ENCODE peak calls at places on chromosomes 11 and 22, in nine cellular contexts. One of them, this sample, is unnamed.

GRCh38 chr11:65851083-65851579 is 6.8 kb downstream of the CFL1 start:
- DNase-seq in NCI-H345: no peak
- DNase-seq in psoas muscle: no peak
- DNase-seq in ACHN: peak; percentile 29
- DNase-seq in SK-N-SH: peak; percentile 76
- DNase-seq in uterus: no peak
- DNase-seq in HT-29: peak; percentile 70
- DNase-seq in LoVo: no peak
- DNase-seq in A172: no peak
- DNase-seq in this sample: no peak

GRCh38 chr11:33808228-33808828 is 34.0 kb upstream of the FBXO3 start:
- DNase-seq in NCI-H345: peak; percentile 86
- DNase-seq in psoas muscle: peak; percentile 89
- DNase-seq in ACHN: peak; percentile 61
- DNase-seq in SK-N-SH: peak; percentile 71
- DNase-seq in uterus: peak; percentile 83
- DNase-seq in HT-29: peak; percentile 94
- DNase-seq in LoVo: peak; percentile 71
- DNase-seq in A172: peak; percentile 79
- DNase-seq in this sample: peak; percentile 70

GRCh38 chr11:19398772-19399542 is 158.2 kb upstream of the E2F8 start:
- DNase-seq in NCI-H345: no peak
- DNase-seq in psoas muscle: peak; percentile 60
- DNase-seq in ACHN: no peak
- DNase-seq in SK-N-SH: no peak
- DNase-seq in uterus: peak; percentile 33
- DNase-seq in HT-29: no peak
- DNase-seq in LoVo: no peak
- DNase-seq in A172: no peak
- DNase-seq in this sample: no peak

GRCh38 chr22:24156146-24156914 is 25.0 kb upstream of the SUSD2 start:
- DNase-seq in NCI-H345: no peak
- DNase-seq in psoas muscle: peak; percentile 64
- DNase-seq in ACHN: peak; percentile 42
- DNase-seq in SK-N-SH: peak; percentile 82
- DNase-seq in uterus: no peak
- DNase-seq in HT-29: peak; percentile 12
- DNase-seq in LoVo: peak; percentile 3
- DNase-seq in A172: no peak
- DNase-seq in this sample: peak; percentile 43

GRCh38 chr11:126029237-126029636 is 33.4 kb downstream of the CDON start:
- DNase-seq in NCI-H345: no peak
- DNase-seq in psoas muscle: no peak
- DNase-seq in ACHN: no peak
- DNase-seq in SK-N-SH: no peak
- DNase-seq in uterus: no peak
- DNase-seq in HT-29: no peak
- DNase-seq in LoVo: no peak
- DNase-seq in A172: no peak
- DNase-seq in this sample: no peak

GRCh38 chr11:2536440-2536989 is 91.7 kb downstream of the KCNQ1 start:
- DNase-seq in NCI-H345: no peak
- DNase-seq in psoas muscle: peak; percentile 38
- DNase-seq in ACHN: no peak
- DNase-seq in SK-N-SH: no peak
- DNase-seq in uterus: no peak
- DNase-seq in HT-29: no peak
- DNase-seq in LoVo: no peak
- DNase-seq in A172: no peak
- DNase-seq in this sample: no peak

GRCh38 chr22:23192133-23192532 is 11.8 kb downstream of the BCR start:
- DNase-seq in NCI-H345: peak; percentile 88
- DNase-seq in psoas muscle: no peak
- DNase-seq in ACHN: no peak
- DNase-seq in SK-N-SH: no peak
- DNase-seq in uterus: no peak
- DNase-seq in HT-29: no peak
- DNase-seq in LoVo: no peak
- DNase-seq in A172: no peak
- DNase-seq in this sample: peak; percentile 49

GRCh38 chr22:31343235-31344191 is 2.6 kb downstream of the PATZ1 start:
- DNase-seq in NCI-H345: peak; percentile 78
- DNase-seq in psoas muscle: no peak
- DNase-seq in ACHN: no peak
- DNase-seq in SK-N-SH: peak; percentile 67
- DNase-seq in uterus: peak; percentile 40
- DNase-seq in HT-29: peak; percentile 87
- DNase-seq in LoVo: no peak
- DNase-seq in A172: no peak
- DNase-seq in this sample: peak; percentile 25

GRCh38 chr11:85123752-85124231 is 503.4 kb downstream of the DLG2 start:
- DNase-seq in NCI-H345: no peak
- DNase-seq in psoas muscle: no peak
- DNase-seq in ACHN: no peak
- DNase-seq in SK-N-SH: no peak
- DNase-seq in uterus: no peak
- DNase-seq in HT-29: no peak
- DNase-seq in LoVo: no peak
- DNase-seq in A172: no peak
- DNase-seq in this sample: no peak

GRCh38 chr11:102831128-102831708 is 12.2 kb downstream of the MMP3 start:
- DNase-seq in NCI-H345: no peak
- DNase-seq in psoas muscle: peak; percentile 64
- DNase-seq in ACHN: no peak
- DNase-seq in SK-N-SH: peak; percentile 40
- DNase-seq in uterus: peak; percentile 20
- DNase-seq in HT-29: no peak
- DNase-seq in LoVo: no peak
- DNase-seq in A172: no peak
- DNase-seq in this sample: no peak

GRCh38 chr22:20117656-20118571 is 888 bp upstream of the TRMT2A start:
- DNase-seq in NCI-H345: no peak
- DNase-seq in psoas muscle: peak; percentile 63
- DNase-seq in ACHN: peak; percentile 24
- DNase-seq in SK-N-SH: no peak
- DNase-seq in uterus: no peak
- DNase-seq in HT-29: peak; percentile 73
- DNase-seq in LoVo: no peak
- DNase-seq in A172: no peak
- DNase-seq in this sample: no peak

GRCh38 chr22:19040581-19041402 is 81.4 kb downstream of the DGCR2 start:
- DNase-seq in NCI-H345: no peak
- DNase-seq in psoas muscle: peak; percentile 30
- DNase-seq in ACHN: no peak
- DNase-seq in SK-N-SH: no peak
- DNase-seq in uterus: no peak
- DNase-seq in HT-29: no peak
- DNase-seq in LoVo: no peak
- DNase-seq in A172: no peak
- DNase-seq in this sample: no peak

GRCh38 chr11:70436501-70436860 is 38.2 kb downstream of the CTTN start:
- DNase-seq in NCI-H345: no peak
- DNase-seq in psoas muscle: no peak
- DNase-seq in ACHN: no peak
- DNase-seq in SK-N-SH: no peak
- DNase-seq in uterus: no peak
- DNase-seq in HT-29: no peak
- DNase-seq in LoVo: no peak
- DNase-seq in A172: no peak
- DNase-seq in this sample: no peak